ENCODE peak calls at places on chromosome 16, in eight cellular contexts. Z is left ventricle myocardium inferior; B is bronchial epithelial cell; G is heart right ventricle; I is CD8-positive, alpha-beta T cell; Q is Peyer's patch; H is pancreas; X is body of pancreas. K is an unnamed sample. For H3K36me3, the result is how much of the 10 kb centered on the place peaks cover.

GRCh38 chr16:8600144-8600856 is 10.0 kb upstream of the TMEM114 start:
- DNase-seq in Z (no peak), B (no peak), G (no peak), I (no peak), Q (no peak), H (no peak), X (no peak), K (no peak)

GRCh38 chr16:56861092-56861610 is 3.9 kb upstream of the SLC12A3 start:
- DNase-seq in Z (no peak), B (no peak), G (no peak), I (no peak), Q (no peak), H (no peak), X (no peak), K (no peak)

GRCh38 chr16:66524601-66525164 is 25.2 kb downstream of the TK2 start:
- DNase-seq in Z (peak), B (no peak), G (no peak), I (no peak), Q (peak), H (no peak), X (peak), K (peak)

GRCh38 chr16:88434746-88435145 is 18.3 kb upstream of the ZFPM1 start:
- DNase-seq in Z (no peak), B (no peak), G (no peak), I (no peak), Q (no peak), H (no peak), X (no peak), K (no peak)

GRCh38 chr16:3101018-3101840 is 2.1 kb upstream of the ZSCAN10 start:
- DNase-seq in Z (no peak), B (no peak), G (no peak), I (peak), Q (no peak), H (no peak), X (peak), K (no peak)

GRCh38 chr16:27853651-27854050 is 209.9 kb downstream of the GSG1L start:
- DNase-seq in Z (no peak), B (no peak), G (no peak), I (no peak), Q (peak), H (no peak), X (no peak), K (no peak)

GRCh38 chr16:16067127-16067526 is 117.7 kb downstream of the ABCC1 start:
- DNase-seq in Z (no peak), B (no peak), G (peak), I (no peak), Q (no peak), H (no peak), X (no peak), K (no peak)

GRCh38 chr16:8741636-8742427 is 55.6 kb downstream of the TMEM186 start:
- DNase-seq in Z (no peak), B (no peak), G (no peak), I (no peak), Q (no peak), H (no peak), X (peak), K (no peak)

GRCh38 chr16:77657016-77657415 is 65.3 kb upstream of the NUDT7 start:
- DNase-seq in Z (no peak), B (no peak), G (no peak), I (no peak), Q (no peak), H (no peak), X (no peak), K (no peak)

GRCh38 chr16:67246081-67246944 is 968 bp downstream of the FHOD1 start:
- DNase-seq in Z (peak), B (peak), G (peak), I (peak), Q (peak), H (peak), X (peak), K (peak)

GRCh38 chr16:9054460-9054859 is 37.0 kb upstream of the HAPSTR1 start:
- DNase-seq in Z (no peak), B (peak), G (no peak), I (no peak), Q (no peak), H (no peak), X (no peak), K (no peak)

GRCh38 chr16:17970816-17971291 is 365.7 kb downstream of the NPIPA8 start:
- DNase-seq in Z (no peak), B (no peak), G (no peak), I (no peak), Q (no peak), H (no peak), X (peak), K (no peak)

GRCh38 chr16:85611455-85612190 is 1.5 kb upstream of the GSE1 start:
- DNase-seq in Z (peak), B (peak), G (peak), I (peak), Q (peak), H (peak), X (peak), K (peak)

GRCh38 chr16:57276596-57276995 is 7.9 kb downstream of the PLLP start:
- DNase-seq in Z (no peak), B (peak), G (no peak), I (no peak), Q (no peak), H (no peak), X (peak), K (no peak)

DNA sequence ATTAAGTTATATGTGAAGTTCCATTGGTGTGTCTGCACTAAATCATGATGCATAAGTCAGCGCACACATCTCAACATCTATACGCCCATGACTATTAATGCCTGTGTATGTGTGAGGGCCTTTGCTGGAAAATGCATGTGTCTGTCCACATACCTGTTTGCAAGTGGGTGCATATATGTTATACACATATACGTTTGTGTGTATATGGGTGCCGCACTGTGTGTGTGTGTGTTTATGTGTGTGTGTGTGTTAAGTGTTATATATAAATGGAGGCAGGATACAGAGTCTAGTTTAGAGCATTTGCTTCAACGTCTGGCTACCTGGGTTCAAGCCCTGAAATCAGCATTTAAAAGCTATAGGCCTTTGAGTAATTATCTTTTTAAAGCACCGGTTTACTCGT is 19.5 kb downstream of the GP2 start:
- DNase-seq in Z (no peak), B (no peak), G (no peak), I (no peak), Q (no peak), H (peak), X (peak), K (no peak)
- H3K4me3 ChIP-seq in Z (no peak), B (no peak), G (no peak), I (no peak), Q (no peak), H (no peak), X (no peak), K (no peak)

DNA sequence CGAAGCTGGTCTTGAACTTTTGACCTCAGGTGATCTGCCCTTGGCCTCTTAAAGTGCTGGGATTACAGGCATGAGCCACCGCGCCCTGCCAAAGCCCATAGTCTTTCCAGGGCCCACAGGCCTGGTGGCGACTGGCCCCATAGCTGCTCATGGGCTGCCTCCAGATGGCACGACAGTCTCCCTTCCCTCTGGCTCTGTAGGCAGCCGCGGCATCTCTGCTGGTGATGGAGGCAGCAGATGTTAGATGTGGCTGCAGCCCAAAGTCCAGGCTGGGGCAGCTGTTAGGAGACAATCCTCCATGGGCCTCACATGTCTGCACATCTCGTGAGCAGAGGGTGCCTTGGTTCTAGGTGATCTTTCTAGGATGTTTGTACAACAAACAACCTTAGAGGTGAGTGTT is 69.7 kb upstream of the DNAJA2 start:
- DNase-seq in Z (no peak), B (no peak), G (no peak), I (no peak), Q (no peak), H (no peak), X (no peak), K (no peak)
- TF ChIP-seq CTCF in Z (no peak), B (no peak), G (no peak), I (no peak), Q (no peak), H (no peak), X (no peak), K (no peak)

DNA sequence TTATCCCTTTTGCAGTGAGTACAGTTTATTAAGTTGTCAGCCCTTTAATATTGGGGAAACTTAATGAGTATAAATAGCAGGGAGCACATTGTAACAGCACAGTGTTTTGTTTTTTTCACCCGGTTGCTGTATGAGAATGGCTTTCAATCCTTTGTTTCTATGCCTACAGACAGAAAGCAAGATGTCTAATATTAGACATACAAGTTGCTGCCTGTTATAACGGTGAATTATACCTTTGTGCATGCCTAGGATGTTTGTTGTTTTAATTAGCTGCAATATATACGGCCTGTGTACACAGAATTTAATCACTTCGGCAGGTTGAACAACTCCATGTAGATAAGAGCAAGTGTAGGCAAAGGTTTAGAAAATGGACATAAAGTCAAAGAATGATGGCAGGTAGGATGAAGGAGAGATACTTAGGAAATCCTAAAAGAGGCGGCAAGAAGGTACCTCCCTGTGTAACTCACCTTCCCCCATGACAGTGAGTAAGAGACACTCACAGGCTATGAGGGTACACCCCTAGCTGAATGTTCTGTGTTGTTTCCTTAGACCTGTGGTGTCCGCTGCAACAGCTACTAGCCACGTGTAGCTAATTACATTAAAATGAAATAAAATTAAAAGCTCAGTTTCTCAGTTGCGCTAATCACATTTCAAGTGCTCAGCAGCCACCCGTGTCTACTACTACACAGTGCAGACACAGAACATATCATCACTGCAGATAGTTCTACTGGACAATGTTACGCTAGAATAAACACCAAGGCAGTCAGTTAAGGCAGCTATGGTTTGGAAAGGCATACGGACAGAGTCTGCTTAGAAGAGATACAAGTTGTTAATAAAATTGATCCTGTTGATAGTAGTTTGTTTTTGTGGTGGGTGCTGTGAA is 10.9 kb downstream of the SLC7A6OS start:
- DNase-seq in Z (no peak), B (peak), G (no peak), I (no peak), Q (no peak), H (no peak), X (no peak), K (no peak)
- H3K36me3 ChIP-seq in Z (half or more), B (under half), G (under half), I (half or more), Q (under half), H (under half), X (under half), K (under half)

GRCh38 chr16:1332618-1333148 is 762 bp upstream of the BAIAP3 start:
- DNase-seq in Z (no peak), B (no peak), G (no peak), I (no peak), Q (no peak), H (no peak), X (no peak), K (no peak)

GRCh38 chr16:1334739-1335138 is 1.3 kb downstream of the BAIAP3 start:
- DNase-seq in Z (no peak), B (no peak), G (no peak), I (no peak), Q (no peak), H (no peak), X (no peak), K (no peak)

GRCh38 chr16:1333149-1333812 is at the start of gene BAIAP3:
- DNase-seq in Z (peak), B (no peak), G (peak), I (peak), Q (peak), H (no peak), X (peak), K (no peak)

GRCh38 chr16:1335211-1335971 is 1.9 kb downstream of the BAIAP3 start:
- DNase-seq in Z (no peak), B (no peak), G (no peak), I (no peak), Q (peak), H (no peak), X (peak), K (no peak)

GRCh38 chr16:1333854-1334719 is 642 bp downstream of the BAIAP3 start:
- DNase-seq in Z (no peak), B (no peak), G (no peak), I (no peak), Q (no peak), H (no peak), X (no peak), K (no peak)
- H3K4me3 ChIP-seq in Z (peak), B (no peak), G (peak), I (no peak), Q (peak), H (peak), X (no peak), K (no peak)

DNA sequence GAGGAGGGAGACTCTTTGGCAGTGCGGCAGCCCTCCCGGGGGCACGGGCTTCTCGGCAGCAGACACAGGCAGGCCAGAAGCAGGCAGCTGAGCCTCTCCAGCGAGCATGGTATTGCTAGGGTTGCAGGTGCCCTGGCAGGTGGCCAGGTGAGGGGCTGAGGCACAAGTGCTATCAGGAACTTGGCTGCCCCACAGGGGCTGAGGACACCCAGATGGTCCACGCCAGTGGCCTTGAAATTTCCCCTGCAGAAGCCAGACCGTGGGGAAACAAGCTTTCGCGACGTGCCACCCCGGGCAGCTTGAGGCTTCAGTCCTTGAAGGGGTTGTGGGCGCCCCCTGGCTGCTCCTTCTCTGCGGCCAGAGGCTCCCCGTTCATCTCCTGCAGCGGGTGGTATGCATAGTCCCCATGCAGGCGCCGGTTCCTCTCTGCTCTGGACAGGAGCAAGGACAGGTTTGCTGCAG is 8.5 kb downstream of the NAGPA start:
- DNase-seq in Z (peak), B (no peak), G (peak), I (no peak), Q (peak), H (peak), X (no peak), K (no peak)
- TF ChIP-seq CTCF in Z (peak), B (peak), G (peak), I (peak), Q (no peak), H (no peak), X (no peak), K (peak)

GRCh38 chr16:23695756-23696155 is 17.1 kb downstream of the PLK1 start:
- DNase-seq in Z (no peak), B (no peak), G (no peak), I (no peak), Q (no peak), H (no peak), X (no peak), K (no peak)
- H3K36me3 ChIP-seq in Z (under half), B (under half), G (under half), I (under half), Q (under half), H (under half), X (under half), K (under half)

GRCh38 chr16:4239020-4239419 is 2.9 kb downstream of the SRL start:
- DNase-seq in Z (no peak), B (no peak), G (no peak), I (no peak), Q (no peak), H (no peak), X (no peak), K (no peak)
- H3K4me3 ChIP-seq in Z (peak), B (no peak), G (peak), I (no peak), Q (no peak), H (no peak), X (no peak), K (no peak)

GRCh38 chr16:54140057-54140787 is 146.4 kb downstream of the IRX3 start:
- DNase-seq in Z (no peak), B (no peak), G (no peak), I (no peak), Q (no peak), H (no peak), X (peak), K (no peak)
- TF ChIP-seq CTCF in Z (no peak), B (no peak), G (no peak), I (no peak), Q (no peak), H (no peak), X (no peak), K (no peak)

GRCh38 chr16:1496464-1496863 is 3.3 kb downstream of the TELO2 start:
- DNase-seq in Z (no peak), B (no peak), G (no peak), I (no peak), Q (peak), H (no peak), X (no peak), K (no peak)
- H3K36me3 ChIP-seq in Z (half or more), B (under half), G (under half), I (under half), Q (under half), H (under half), X (under half), K (under half)

GRCh38 chr16:68889508-68890150 is 46.3 kb downstream of the TANGO6 start:
- DNase-seq in Z (no peak), B (no peak), G (no peak), I (no peak), Q (no peak), H (no peak), X (no peak), K (no peak)

GRCh38 chr16:68893710-68894705 is 50.7 kb downstream of the TANGO6 start:
- DNase-seq in Z (peak), B (peak), G (peak), I (no peak), Q (no peak), H (peak), X (peak), K (no peak)

GRCh38 chr16:68892898-68893297 is 49.6 kb downstream of the TANGO6 start:
- DNase-seq in Z (no peak), B (no peak), G (no peak), I (no peak), Q (no peak), H (no peak), X (no peak), K (no peak)

GRCh38 chr16:68894714-68895113 is 51.4 kb downstream of the TANGO6 start:
- DNase-seq in Z (no peak), B (no peak), G (no peak), I (no peak), Q (no peak), H (no peak), X (no peak), K (no peak)

DNA sequence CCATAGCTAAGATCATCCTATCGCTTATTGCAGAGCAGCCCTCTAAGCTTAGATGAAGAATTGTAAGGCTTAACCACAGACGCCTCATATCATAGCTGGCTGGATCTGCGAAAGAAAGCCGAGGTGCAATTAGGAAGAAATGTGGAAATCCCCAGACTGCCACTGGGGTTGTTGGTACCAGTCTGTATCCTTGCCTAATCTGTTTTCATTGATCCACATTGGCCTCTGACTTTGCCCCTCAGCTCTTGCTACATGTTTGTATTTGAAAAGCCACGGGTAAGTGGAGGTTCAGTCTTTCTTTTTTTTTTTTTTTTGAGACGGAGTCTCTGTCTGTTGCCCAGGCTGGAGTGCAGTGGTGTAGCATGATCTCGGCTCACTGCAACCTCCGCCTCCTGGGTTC is 48.9 kb downstream of the TANGO6 start:
- DNase-seq in Z (no peak), B (no peak), G (no peak), I (no peak), Q (no peak), H (no peak), X (no peak), K (no peak)
- H3K4me3 ChIP-seq in Z (no peak), B (no peak), G (no peak), I (no peak), Q (no peak), H (no peak), X (no peak), K (no peak)

K was measured in GM06990.